ENCODE peak calls at places on chromosomes 7 and 10, in eight cellular contexts. One of them, this sample, is unnamed.
A peak's percentile ranks its signal among the peaks of the same experiment; 100 is the strongest.

GRCh38 chr7:108415821-108416536 is 40.3 kb downstream of the NRCAM start:
- DNase-seq in sigmoid colon: no peak
- DNase-seq in GM12878: peak; percentile 60
- DNase-seq in transverse colon: no peak
- DNase-seq in A549: peak; percentile 56
- DNase-seq in stomach: no peak
- DNase-seq in tibial nerve: no peak
- DNase-seq in K562: peak; percentile 36
- DNase-seq in this sample: no peak

GRCh38 chr10:99540673-99541531 is 8.2 kb downstream of the NKX2-3 start:
- DNase-seq in sigmoid colon: peak; percentile 76
- DNase-seq in GM12878: no peak
- DNase-seq in transverse colon: peak; percentile 60
- DNase-seq in A549: peak; percentile 64
- DNase-seq in stomach: peak; percentile 45
- DNase-seq in tibial nerve: no peak
- DNase-seq in K562: no peak
- DNase-seq in this sample: no peak

GRCh38 chr7:85274452-85274851 is 87.6 kb upstream of the SEMA3D start:
- DNase-seq in sigmoid colon: no peak
- DNase-seq in GM12878: no peak
- DNase-seq in transverse colon: no peak
- DNase-seq in A549: no peak
- DNase-seq in stomach: no peak
- DNase-seq in tibial nerve: no peak
- DNase-seq in K562: no peak
- DNase-seq in this sample: no peak

GRCh38 chr10:66167816-66168215 is 758.0 kb upstream of the LRRTM3 start:
- DNase-seq in sigmoid colon: no peak
- DNase-seq in GM12878: no peak
- DNase-seq in transverse colon: no peak
- DNase-seq in A549: no peak
- DNase-seq in stomach: no peak
- DNase-seq in tibial nerve: no peak
- DNase-seq in K562: no peak
- DNase-seq in this sample: no peak

GRCh38 chr7:82697897-82698296 is 254.3 kb upstream of the CACNA2D1 start:
- DNase-seq in sigmoid colon: no peak
- DNase-seq in GM12878: no peak
- DNase-seq in transverse colon: no peak
- DNase-seq in A549: no peak
- DNase-seq in stomach: no peak
- DNase-seq in tibial nerve: no peak
- DNase-seq in K562: no peak
- DNase-seq in this sample: no peak

GRCh38 chr10:103969436-103969835 is 2.5 kb downstream of the SLK start:
- DNase-seq in sigmoid colon: no peak
- DNase-seq in GM12878: no peak
- DNase-seq in transverse colon: no peak
- DNase-seq in A549: no peak
- DNase-seq in stomach: no peak
- DNase-seq in tibial nerve: no peak
- DNase-seq in K562: peak; percentile 5
- DNase-seq in this sample: no peak

GRCh38 chr10:101597036-101597435 is 8.9 kb downstream of the DPCD start:
- DNase-seq in sigmoid colon: no peak
- DNase-seq in GM12878: no peak
- DNase-seq in transverse colon: no peak
- DNase-seq in A549: no peak
- DNase-seq in stomach: no peak
- DNase-seq in tibial nerve: no peak
- DNase-seq in K562: no peak
- DNase-seq in this sample: no peak

GRCh38 chr7:135856356-135857144 is 107.9 kb upstream of the FAM180A start:
- DNase-seq in sigmoid colon: no peak
- DNase-seq in GM12878: no peak
- DNase-seq in transverse colon: no peak
- DNase-seq in A549: no peak
- DNase-seq in stomach: no peak
- DNase-seq in tibial nerve: no peak
- DNase-seq in K562: no peak
- DNase-seq in this sample: no peak

GRCh38 chr7:68276725-68277124 is 1280.1 kb downstream of the TYW1 start:
- DNase-seq in sigmoid colon: no peak
- DNase-seq in GM12878: no peak
- DNase-seq in transverse colon: no peak
- DNase-seq in A549: no peak
- DNase-seq in stomach: no peak
- DNase-seq in tibial nerve: no peak
- DNase-seq in K562: no peak
- DNase-seq in this sample: no peak

DNA sequence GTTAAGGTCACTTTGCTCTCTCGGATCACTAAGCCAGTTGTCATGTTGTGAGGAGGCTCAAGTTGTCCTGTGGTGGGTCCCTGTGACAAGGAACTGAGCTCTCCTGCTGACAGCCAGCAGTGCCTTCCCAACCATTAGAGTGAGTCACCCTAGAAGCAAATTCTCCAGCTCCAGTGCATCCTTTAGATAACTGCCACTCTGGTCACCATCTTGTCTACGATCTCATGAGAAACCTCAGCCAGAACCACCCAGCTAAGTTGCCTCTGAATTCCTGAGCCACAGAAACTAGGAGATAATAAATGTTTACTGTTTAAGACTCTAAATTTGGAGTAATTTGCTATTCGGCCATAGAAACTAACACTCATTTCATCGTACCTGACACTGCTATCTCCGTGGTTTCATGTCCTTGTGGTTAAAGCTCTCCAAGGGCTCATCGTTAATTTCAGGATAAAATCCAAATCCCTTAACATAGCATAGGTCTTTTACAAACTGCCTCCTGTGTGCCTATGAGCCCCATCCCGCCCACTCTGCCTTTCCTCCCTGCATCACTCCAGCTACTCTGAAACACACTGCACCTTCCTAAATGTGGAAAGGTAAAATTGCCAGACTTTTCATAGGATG is 56.5 kb upstream of the WIPF3 start:
- DNase-seq in sigmoid colon: no peak
- DNase-seq in GM12878: no peak
- DNase-seq in transverse colon: no peak
- DNase-seq in A549: no peak
- DNase-seq in stomach: no peak
- DNase-seq in tibial nerve: no peak
- DNase-seq in K562: peak; percentile 53
- DNase-seq in this sample: no peak
- TF ChIP-seq EP300 in sigmoid colon: no peak
- TF ChIP-seq EP300 in GM12878: no peak
- TF ChIP-seq EP300 in transverse colon: no peak
- TF ChIP-seq EP300 in A549: no peak
- TF ChIP-seq EP300 in stomach: no peak
- TF ChIP-seq EP300 in tibial nerve: no peak
- TF ChIP-seq EP300 in K562: peak; percentile 64
- TF ChIP-seq EP300 in this sample: no peak

GRCh38 chr7:24573554-24574338 is 494 bp downstream of the PALS2 start:
- DNase-seq in sigmoid colon: peak; percentile 68
- DNase-seq in GM12878: no peak
- DNase-seq in transverse colon: peak; percentile 33
- DNase-seq in A549: peak; percentile 31
- DNase-seq in stomach: peak; percentile 42
- DNase-seq in tibial nerve: peak; percentile 15
- DNase-seq in K562: peak; percentile 71
- DNase-seq in this sample: peak; percentile 60

GRCh38 chr7:24572014-24572413 is 1.2 kb upstream of the PALS2 start:
- DNase-seq in sigmoid colon: no peak
- DNase-seq in GM12878: no peak
- DNase-seq in transverse colon: no peak
- DNase-seq in A549: no peak
- DNase-seq in stomach: no peak
- DNase-seq in tibial nerve: no peak
- DNase-seq in K562: no peak
- DNase-seq in this sample: no peak

GRCh38 chr7:24574365-24574764 is 1.1 kb downstream of the PALS2 start:
- DNase-seq in sigmoid colon: no peak
- DNase-seq in GM12878: no peak
- DNase-seq in transverse colon: no peak
- DNase-seq in A549: no peak
- DNase-seq in stomach: no peak
- DNase-seq in tibial nerve: no peak
- DNase-seq in K562: peak; percentile 31
- DNase-seq in this sample: no peak

GRCh38 chr7:24572421-24573007 is 738 bp upstream of the PALS2 start:
- DNase-seq in sigmoid colon: peak; percentile 67
- DNase-seq in GM12878: no peak
- DNase-seq in transverse colon: peak; percentile 30
- DNase-seq in A549: peak; percentile 33
- DNase-seq in stomach: no peak
- DNase-seq in tibial nerve: peak; percentile 14
- DNase-seq in K562: peak; percentile 16
- DNase-seq in this sample: peak; percentile 51

GRCh38 chr7:24573008-24573553 is at the start of gene PALS2:
- DNase-seq in sigmoid colon: peak; percentile 80
- DNase-seq in GM12878: no peak
- DNase-seq in transverse colon: peak; percentile 81
- DNase-seq in A549: peak; percentile 60
- DNase-seq in stomach: peak; percentile 76
- DNase-seq in tibial nerve: peak; percentile 43
- DNase-seq in K562: peak; percentile 82
- DNase-seq in this sample: peak; percentile 82
- TF ChIP-seq POLR2A in sigmoid colon: no peak
- TF ChIP-seq POLR2A in GM12878: peak; percentile 66
- TF ChIP-seq POLR2A in transverse colon: no peak
- TF ChIP-seq POLR2A in A549: peak; percentile 65
- TF ChIP-seq POLR2A in stomach: no peak
- TF ChIP-seq POLR2A in tibial nerve: peak; percentile 26
- TF ChIP-seq POLR2A in K562: peak; percentile 76
- TF ChIP-seq POLR2A in this sample: peak; percentile 26

GRCh38 chr7:96202102-96202501 is 119.8 kb downstream of the SLC25A13 start:
- DNase-seq in sigmoid colon: no peak
- DNase-seq in GM12878: no peak
- DNase-seq in transverse colon: no peak
- DNase-seq in A549: no peak
- DNase-seq in stomach: no peak
- DNase-seq in tibial nerve: no peak
- DNase-seq in K562: no peak
- DNase-seq in this sample: no peak

GRCh38 chr7:96198047-96198636 is 123.8 kb downstream of the SLC25A13 start:
- DNase-seq in sigmoid colon: no peak
- DNase-seq in GM12878: no peak
- DNase-seq in transverse colon: no peak
- DNase-seq in A549: no peak
- DNase-seq in stomach: no peak
- DNase-seq in tibial nerve: no peak
- DNase-seq in K562: no peak
- DNase-seq in this sample: no peak

GRCh38 chr7:96203781-96204180 is 118.1 kb downstream of the SLC25A13 start:
- DNase-seq in sigmoid colon: no peak
- DNase-seq in GM12878: no peak
- DNase-seq in transverse colon: no peak
- DNase-seq in A549: no peak
- DNase-seq in stomach: no peak
- DNase-seq in tibial nerve: no peak
- DNase-seq in K562: no peak
- DNase-seq in this sample: no peak

GRCh38 chr7:96199421-96199820 is 122.5 kb downstream of the SLC25A13 start:
- DNase-seq in sigmoid colon: no peak
- DNase-seq in GM12878: no peak
- DNase-seq in transverse colon: no peak
- DNase-seq in A549: no peak
- DNase-seq in stomach: no peak
- DNase-seq in tibial nerve: no peak
- DNase-seq in K562: peak; percentile 68
- DNase-seq in this sample: no peak

GRCh38 chr7:96200740-96201139 is 121.2 kb downstream of the SLC25A13 start:
- DNase-seq in sigmoid colon: no peak
- DNase-seq in GM12878: no peak
- DNase-seq in transverse colon: no peak
- DNase-seq in A549: no peak
- DNase-seq in stomach: no peak
- DNase-seq in tibial nerve: no peak
- DNase-seq in K562: no peak
- DNase-seq in this sample: no peak
- TF ChIP-seq EP300 in sigmoid colon: no peak
- TF ChIP-seq EP300 in GM12878: no peak
- TF ChIP-seq EP300 in transverse colon: no peak
- TF ChIP-seq EP300 in A549: no peak
- TF ChIP-seq EP300 in stomach: no peak
- TF ChIP-seq EP300 in tibial nerve: no peak
- TF ChIP-seq EP300 in K562: no peak
- TF ChIP-seq EP300 in this sample: no peak

GRCh38 chr10:34635111-34635510 is 180.0 kb downstream of the PARD3 start:
- DNase-seq in sigmoid colon: no peak
- DNase-seq in GM12878: no peak
- DNase-seq in transverse colon: no peak
- DNase-seq in A549: no peak
- DNase-seq in stomach: no peak
- DNase-seq in tibial nerve: no peak
- DNase-seq in K562: no peak
- DNase-seq in this sample: no peak

GRCh38 chr10:34637419-34637911 is 177.6 kb downstream of the PARD3 start:
- DNase-seq in sigmoid colon: peak; percentile 78
- DNase-seq in GM12878: peak; percentile 40
- DNase-seq in transverse colon: peak; percentile 69
- DNase-seq in A549: peak; percentile 22
- DNase-seq in stomach: peak; percentile 68
- DNase-seq in tibial nerve: peak; percentile 69
- DNase-seq in K562: peak; percentile 40
- DNase-seq in this sample: peak; percentile 74

GRCh38 chr10:34641913-34642558 is 173.1 kb downstream of the PARD3 start:
- DNase-seq in sigmoid colon: no peak
- DNase-seq in GM12878: no peak
- DNase-seq in transverse colon: no peak
- DNase-seq in A549: no peak
- DNase-seq in stomach: no peak
- DNase-seq in tibial nerve: no peak
- DNase-seq in K562: no peak
- DNase-seq in this sample: no peak

GRCh38 chr10:34641147-34641912 is 173.8 kb downstream of the PARD3 start:
- DNase-seq in sigmoid colon: no peak
- DNase-seq in GM12878: no peak
- DNase-seq in transverse colon: no peak
- DNase-seq in A549: no peak
- DNase-seq in stomach: no peak
- DNase-seq in tibial nerve: no peak
- DNase-seq in K562: no peak
- DNase-seq in this sample: no peak

GRCh38 chr10:34638405-34639054 is 176.6 kb downstream of the PARD3 start:
- DNase-seq in sigmoid colon: peak; percentile 95
- DNase-seq in GM12878: peak; percentile 47
- DNase-seq in transverse colon: peak; percentile 82
- DNase-seq in A549: peak; percentile 41
- DNase-seq in stomach: peak; percentile 84
- DNase-seq in tibial nerve: peak; percentile 85
- DNase-seq in K562: peak; percentile 51
- DNase-seq in this sample: peak; percentile 84
- TF ChIP-seq POLR2A in sigmoid colon: no peak
- TF ChIP-seq POLR2A in GM12878: no peak
- TF ChIP-seq POLR2A in transverse colon: no peak
- TF ChIP-seq POLR2A in A549: no peak
- TF ChIP-seq POLR2A in stomach: no peak
- TF ChIP-seq POLR2A in tibial nerve: no peak
- TF ChIP-seq POLR2A in K562: no peak
- TF ChIP-seq POLR2A in this sample: no peak

GRCh38 chr7:816751-817671 is 15.3 kb upstream of the SUN1 start:
- DNase-seq in sigmoid colon: peak; percentile 69
- DNase-seq in GM12878: no peak
- DNase-seq in transverse colon: peak; percentile 37
- DNase-seq in A549: peak; percentile 28
- DNase-seq in stomach: no peak
- DNase-seq in tibial nerve: no peak
- DNase-seq in K562: peak; percentile 59
- DNase-seq in this sample: no peak
- TF ChIP-seq EP300 in sigmoid colon: no peak
- TF ChIP-seq EP300 in GM12878: no peak
- TF ChIP-seq EP300 in transverse colon: no peak
- TF ChIP-seq EP300 in A549: no peak
- TF ChIP-seq EP300 in stomach: no peak
- TF ChIP-seq EP300 in tibial nerve: no peak
- TF ChIP-seq EP300 in K562: no peak
- TF ChIP-seq EP300 in this sample: no peak

This sample was measured in ovary.